ENCODE peak calls at places on chromosomes 7 and 10, in seven cellular contexts. E is NCI-H345, D is GM19239, K is H7, Z is suprapubic skin, F is pancreas, I is GM04504. H is an unnamed sample.

GRCh38 chr7:151008511-151009323 is 15.6 kb downstream of the ATG9B start:
- DNase-seq in E (no peak), D (peak; percentile 97), K (peak; percentile 97), Z (no peak), F (peak; percentile 54), I (no peak), H (peak; percentile 88)

GRCh38 chr7:134042307-134042706 is 84.8 kb upstream of the LRGUK start:
- DNase-seq in E (no peak), D (no peak), K (no peak), Z (no peak), F (no peak), I (no peak), H (no peak)

GRCh38 chr7:137980308-137980707 is 21.6 kb downstream of the CREB3L2 start:
- DNase-seq in E (no peak), D (no peak), K (no peak), Z (no peak), F (no peak), I (no peak), H (no peak)

GRCh38 chr7:55339033-55339995 is 25.8 kb upstream of the LANCL2 start:
- DNase-seq in E (no peak), D (no peak), K (no peak), Z (no peak), F (no peak), I (no peak), H (no peak)

GRCh38 chr7:42237891-42238531 is 1.0 kb upstream of the GLI3 start:
- DNase-seq in E (no peak), D (no peak), K (peak; percentile 94), Z (peak; percentile 89), F (peak; percentile 52), I (no peak), H (peak; percentile 47)

GRCh38 chr7:636396-636795 is 90.1 kb upstream of the DNAAF5 start:
- DNase-seq in E (peak; percentile 54), D (peak; percentile 43), K (peak; percentile 77), Z (no peak), F (no peak), I (no peak), H (peak; percentile 83)

GRCh38 chr10:117539271-117539876 is 3.2 kb upstream of the EMX2 start:
- DNase-seq in E (no peak), D (no peak), K (no peak), Z (no peak), F (no peak), I (no peak), H (no peak)

GRCh38 chr10:30439931-30440330 is 5.9 kb downstream of the MAP3K8 start:
- DNase-seq in E (no peak), D (no peak), K (no peak), Z (no peak), F (no peak), I (no peak), H (no peak)

GRCh38 chr7:45968856-45969536 is 47.9 kb upstream of the IGFBP3 start:
- DNase-seq in E (no peak), D (no peak), K (peak; percentile 17), Z (no peak), F (no peak), I (no peak), H (no peak)

GRCh38 chr10:22259280-22259679 is 41.5 kb upstream of the EBLN1 start:
- DNase-seq in E (no peak), D (no peak), K (peak; percentile 35), Z (no peak), F (no peak), I (no peak), H (peak; percentile 19)

GRCh38 chr7:47264021-47264651 is 317.8 kb downstream of the TNS3 start:
- DNase-seq in E (no peak), D (no peak), K (no peak), Z (no peak), F (no peak), I (no peak), H (no peak)

GRCh38 chr10:121426307-121426706 is 171.9 kb downstream of the FGFR2 start:
- DNase-seq in E (no peak), D (no peak), K (peak; percentile 44), Z (no peak), F (no peak), I (no peak), H (no peak)

GRCh38 chr7:3215624-3216585 is 85.1 kb upstream of the SDK1 start:
- DNase-seq in E (no peak), D (no peak), K (no peak), Z (no peak), F (no peak), I (no peak), H (no peak)

GRCh38 chr10:133278577-133279265 is 2.1 kb upstream of the ADAM8 start:
- DNase-seq in E (no peak), D (peak; percentile 86), K (no peak), Z (no peak), F (peak; percentile 85), I (no peak), H (no peak)

GRCh38 chr10:120942806-120943413 is 91.7 kb downstream of the WDR11 start:
- DNase-seq in E (peak; percentile 51), D (peak; percentile 75), K (peak; percentile 86), Z (peak; percentile 88), F (peak; percentile 69), I (peak; percentile 33), H (peak; percentile 81)

GRCh38 chr10:124042656-124043309 is 50.6 kb downstream of the CHST15 start:
- DNase-seq in E (no peak), D (no peak), K (no peak), Z (no peak), F (no peak), I (no peak), H (no peak)

GRCh38 chr10:49518982-49519578 is 19.8 kb downstream of the ERCC6 start:
- DNase-seq in E (peak; percentile 39), D (peak; percentile 15), K (peak; percentile 56), Z (no peak), F (no peak), I (no peak), H (peak; percentile 32)

GRCh38 chr10:113550365-113550764 is 2.5 kb upstream of the HABP2 start:
- DNase-seq in E (no peak), D (no peak), K (no peak), Z (no peak), F (no peak), I (no peak), H (no peak)

GRCh38 chr7:44080118-44080517 is 2.2 kb downstream of the POLM start:
- DNase-seq in E (no peak), D (no peak), K (no peak), Z (no peak), F (no peak), I (no peak), H (no peak)

GRCh38 chr7:139730746-139731612 is 46.8 kb downstream of the HIPK2 start:
- DNase-seq in E (peak; percentile 74), D (no peak), K (no peak), Z (no peak), F (no peak), I (no peak), H (no peak)

GRCh38 chr10:16653223-16653622 is 131.5 kb upstream of the C1QL3 start:
- DNase-seq in E (no peak), D (no peak), K (no peak), Z (no peak), F (no peak), I (no peak), H (no peak)

GRCh38 chr10:119832956-119833355 is 39.7 kb downstream of the MCMBP start:
- DNase-seq in E (no peak), D (no peak), K (no peak), Z (no peak), F (no peak), I (no peak), H (no peak)

GRCh38 chr10:130357951-130358350 is 221.8 kb downstream of the GLRX3 start:
- DNase-seq in E (no peak), D (no peak), K (no peak), Z (no peak), F (no peak), I (no peak), H (no peak)

GRCh38 chr7:43609097-43609496 is 26.2 kb downstream of the STK17A start:
- DNase-seq in E (no peak), D (no peak), K (no peak), Z (no peak), F (no peak), I (no peak), H (no peak)

GRCh38 chr10:43340619-43341018 is 30.8 kb upstream of the FXYD4 start:
- DNase-seq in E (no peak), D (no peak), K (no peak), Z (no peak), F (peak; percentile 57), I (no peak), H (no peak)

H was measured in hepatic stellate cell.